ENCODE peak calls at places on chromosomes 7 and 10, in six cellular contexts. M, E, A, K, D and Y are unnamed samples.

GRCh38 chr10:48439581-48440041 is 133.1 kb downstream of the MAPK8 start:
- DNase-seq in M (peak; percentile 46), E (no peak), A (no peak), K (peak; percentile 66), D (no peak), Y (no peak)

GRCh38 chr10:128373071-128373749 is 247.0 kb upstream of the MKI67 start:
- DNase-seq in M (no peak), E (no peak), A (no peak), K (no peak), D (no peak), Y (no peak)

GRCh38 chr7:32905175-32905662 is 13.7 kb upstream of the KBTBD2 start:
- DNase-seq in M (no peak), E (peak; percentile 28), A (peak; percentile 59), K (no peak), D (peak; percentile 88), Y (no peak)

GRCh38 chr10:44968887-44969400 is 9.3 kb downstream of the RASSF4 start:
- DNase-seq in M (peak; percentile 39), E (no peak), A (no peak), K (no peak), D (no peak), Y (no peak)

GRCh38 chr7:150909192-150909591 is 56.9 kb downstream of the AOC1 start:
- DNase-seq in M (no peak), E (no peak), A (no peak), K (no peak), D (no peak), Y (no peak)

GRCh38 chr10:3102721-3103410 is 35.5 kb downstream of the PFKP start:
- DNase-seq in M (no peak), E (no peak), A (no peak), K (no peak), D (no peak), Y (no peak)

GRCh38 chr7:96792115-96792514 is 82.5 kb upstream of the SEM1 start:
- DNase-seq in M (no peak), E (no peak), A (no peak), K (no peak), D (no peak), Y (no peak)

GRCh38 chr10:3080608-3081007 is 13.3 kb downstream of the PFKP start:
- DNase-seq in M (no peak), E (no peak), A (no peak), K (no peak), D (no peak), Y (no peak)

GRCh38 chr10:22737587-22737986 is 23.2 kb upstream of the PIP4K2A start:
- DNase-seq in M (no peak), E (no peak), A (peak; percentile 94), K (no peak), D (peak; percentile 77), Y (no peak)

GRCh38 chr7:128383781-128384180 is 22.3 kb upstream of the PRRT4 start:
- DNase-seq in M (no peak), E (no peak), A (no peak), K (no peak), D (no peak), Y (no peak)

GRCh38 chr10:89502556-89502955 is 32.8 kb downstream of the SLC16A12 start:
- DNase-seq in M (no peak), E (no peak), A (peak; percentile 74), K (no peak), D (peak; percentile 75), Y (no peak)

GRCh38 chr7:16015981-16016380 is 329.5 kb upstream of the MEOX2 start:
- DNase-seq in M (no peak), E (no peak), A (no peak), K (no peak), D (no peak), Y (no peak)

GRCh38 chr10:103635580-103635979 is 142.1 kb downstream of the NEURL1 start:
- DNase-seq in M (no peak), E (no peak), A (no peak), K (no peak), D (no peak), Y (no peak)

GRCh38 chr10:45403151-45403550 is 29.1 kb downstream of the ALOX5 start:
- DNase-seq in M (no peak), E (no peak), A (peak; percentile 5), K (no peak), D (no peak), Y (no peak)

GRCh38 chr7:31788445-31788844 is 101.4 kb downstream of the PPP1R17 start:
- DNase-seq in M (no peak), E (no peak), A (no peak), K (no peak), D (peak; percentile 54), Y (no peak)

GRCh38 chr10:117175901-117176534 is 21.3 kb upstream of the KCNK18 start:
- DNase-seq in M (peak; percentile 85), E (peak; percentile 40), A (peak; percentile 65), K (peak; percentile 75), D (peak; percentile 72), Y (peak; percentile 30)

GRCh38 chr7:138008588-138009349 is 6.9 kb upstream of the CREB3L2 start:
- DNase-seq in M (no peak), E (no peak), A (no peak), K (no peak), D (peak; percentile 70), Y (no peak)

GRCh38 chr10:37015498-37015897 is 109.9 kb upstream of the ANKRD30A start:
- DNase-seq in M (no peak), E (no peak), A (no peak), K (no peak), D (no peak), Y (no peak)

GRCh38 chr10:44962870-44963738 is 3.5 kb downstream of the RASSF4 start:
- DNase-seq in M (peak; percentile 81), E (no peak), A (no peak), K (peak; percentile 65), D (no peak), Y (no peak)

GRCh38 chr7:43891069-43891955 is 15.1 kb downstream of the URGCP start:
- DNase-seq in M (no peak), E (no peak), A (no peak), K (no peak), D (no peak), Y (no peak)

GRCh38 chr10:128704716-128705115 is 578.5 kb upstream of the MKI67 start:
- DNase-seq in M (no peak), E (no peak), A (no peak), K (no peak), D (no peak), Y (no peak)

GRCh38 chr7:11835260-11835659 is 3.3 kb upstream of the THSD7A start:
- DNase-seq in M (no peak), E (no peak), A (no peak), K (no peak), D (no peak), Y (no peak)